ENCODE peak calls at places on chromosomes 4 and X, in four cellular contexts. H, C, P and O are unnamed samples.

GRCh38 chr4:150078041-150078995 is at the start of gene DCLK2:
- DNase-seq in H (no peak), C (peak), P (no peak), O (peak)

GRCh38 chr4:3009422-3009821 is 46.1 kb downstream of the GRK4 start:
- DNase-seq in H (no peak), C (no peak), P (peak), O (peak)

GRCh38 chr4:183252959-183253358 is 67.1 kb downstream of the CLDN22 start:
- DNase-seq in H (no peak), C (no peak), P (no peak), O (no peak)

GRCh38 chr4:1760521-1761001 is 32.5 kb upstream of the FGFR3 start:
- DNase-seq in H (no peak), C (no peak), P (no peak), O (no peak)

GRCh38 chrX:151762802-151763201 is 28.3 kb downstream of the CNGA2 start:
- DNase-seq in H (no peak), C (no peak), P (no peak), O (no peak)

GRCh38 chr4:140406292-140406691 is 21.2 kb downstream of the CLGN start:
- DNase-seq in H (no peak), C (no peak), P (no peak), O (no peak)

GRCh38 chr4:61373901-61374611 is 173.9 kb downstream of the ADGRL3 start:
- DNase-seq in H (no peak), C (no peak), P (no peak), O (no peak)

GRCh38 chr4:114597410-114598115 is 1.0 kb upstream of the UGT8 start:
- DNase-seq in H (no peak), C (no peak), P (no peak), O (no peak)

GRCh38 chrX:15930585-15930984 is 76.0 kb upstream of the AP1S2 start:
- DNase-seq in H (peak), C (no peak), P (no peak), O (peak)

GRCh38 chr4:150366487-150366999 is 215.4 kb upstream of the MAB21L2 start:
- DNase-seq in H (peak), C (peak), P (no peak), O (no peak)

GRCh38 chrX:27679281-27679680 is 89.1 kb downstream of the DCAF8L2 start:
- DNase-seq in H (no peak), C (no peak), P (no peak), O (no peak)

GRCh38 chr4:77113069-77113468 is 37.3 kb upstream of the CCNI start:
- DNase-seq in H (no peak), C (no peak), P (no peak), O (no peak)

GRCh38 chr4:25949166-25949748 is 35.2 kb downstream of the SMIM20 start:
- DNase-seq in H (no peak), C (no peak), P (peak), O (no peak)

GRCh38 chrX:41449138-41449537 is 2.0 kb downstream of the NYX start:
- DNase-seq in H (no peak), C (no peak), P (no peak), O (no peak)

GRCh38 chr4:176794651-176795050 is 1.9 kb upstream of the VEGFC start:
- DNase-seq in H (no peak), C (no peak), P (no peak), O (no peak)

GRCh38 chr4:41545238-41545637 is 7.3 kb downstream of the LIMCH1 start:
- DNase-seq in H (no peak), C (no peak), P (no peak), O (no peak)

GRCh38 chrX:76253432-76253831 is 80.6 kb downstream of the PBDC1 start:
- DNase-seq in H (peak), C (peak), P (peak), O (peak)

GRCh38 chr4:123488916-123489315 is 92.3 kb downstream of the SPRY1 start:
- DNase-seq in H (peak), C (no peak), P (peak), O (peak)

GRCh38 chr4:80036949-80037348 is 36.1 kb downstream of the ANTXR2 start:
- DNase-seq in H (no peak), C (no peak), P (no peak), O (no peak)

GRCh38 chr4:18401435-18401834 is 379.9 kb upstream of the LCORL start:
- DNase-seq in H (no peak), C (no peak), P (no peak), O (no peak)

GRCh38 chr4:21802406-21802805 is 146.2 kb downstream of the KCNIP4 start:
- DNase-seq in H (no peak), C (no peak), P (no peak), O (no peak)

GRCh38 chrX:33138677-33139249 is 72.6 kb downstream of the DMD start:
- DNase-seq in H (no peak), C (no peak), P (no peak), O (no peak)

GRCh38 chrX:68440940-68441339 is 7.6 kb upstream of the OPHN1 start:
- DNase-seq in H (no peak), C (peak), P (peak), O (no peak)

GRCh38 chrX:53280703-53281320 is 572 bp downstream of the IQSEC2 start:
- DNase-seq in H (no peak), C (no peak), P (no peak), O (no peak)

GRCh38 chrX:53280316-53280702 is 1.1 kb downstream of the IQSEC2 start:
- DNase-seq in H (no peak), C (no peak), P (no peak), O (no peak)

GRCh38 chrX:53283099-53283498 is 1.7 kb upstream of the IQSEC2 start:
- DNase-seq in H (no peak), C (no peak), P (no peak), O (no peak)

GRCh38 chrX:53282313-53282712 is 929 bp upstream of the IQSEC2 start:
- DNase-seq in H (no peak), C (no peak), P (no peak), O (no peak)

GRCh38 chrX:53281321-53281822 is at the start of gene IQSEC2:
- DNase-seq in H (no peak), C (peak), P (no peak), O (peak)
- TF ChIP-seq TARDBP in H (no peak), C (no peak), P (no peak), O (no peak)

GRCh38 chr4:7158991-7159390 is 33.3 kb upstream of the SORCS2 start:
- DNase-seq in H (no peak), C (no peak), P (no peak), O (no peak)

GRCh38 chr4:7160439-7160838 is 31.9 kb upstream of the SORCS2 start:
- DNase-seq in H (no peak), C (no peak), P (no peak), O (no peak)

GRCh38 chr4:7160951-7161440 is 31.3 kb upstream of the SORCS2 start:
- DNase-seq in H (no peak), C (no peak), P (peak), O (no peak)

GRCh38 chr4:7159923-7160322 is 32.4 kb upstream of the SORCS2 start:
- DNase-seq in H (no peak), C (no peak), P (peak), O (no peak)

DNA sequence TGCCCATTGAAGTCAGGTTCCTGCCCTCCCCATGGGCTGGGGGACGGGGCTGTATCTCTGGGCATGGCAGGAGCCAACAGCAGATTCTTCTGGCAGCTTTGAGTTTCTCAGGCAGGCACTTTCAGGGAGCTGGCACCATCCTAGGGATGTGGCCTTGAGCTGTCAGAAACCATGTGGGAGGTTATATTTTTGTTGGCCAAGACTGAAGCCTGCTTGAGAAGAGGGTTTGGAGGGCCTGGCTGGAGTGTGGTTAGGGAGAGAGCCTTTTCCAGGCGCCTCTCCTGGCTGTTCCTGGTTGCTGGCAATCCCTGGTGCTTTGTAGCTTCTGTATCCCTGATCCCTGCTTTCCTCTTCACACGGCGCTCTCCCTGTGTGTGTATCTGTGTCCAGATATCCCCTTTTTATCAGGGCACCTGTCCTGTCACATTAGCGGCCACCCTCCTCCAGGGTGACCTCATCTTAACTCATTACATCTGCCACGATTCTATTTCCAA is 30.6 kb upstream of the SORCS2 start:
- DNase-seq in H (no peak), C (no peak), P (no peak), O (no peak)
- TF ChIP-seq TARDBP in H (no peak), C (no peak), P (no peak), O (no peak)

GRCh38 chr4:152682143-152682542 is 2.3 kb upstream of the TMEM154 start:
- DNase-seq in H (no peak), C (no peak), P (no peak), O (no peak)

GRCh38 chr4:152679414-152680281 is at the start of gene TMEM154:
- DNase-seq in H (no peak), C (peak), P (no peak), O (no peak)

GRCh38 chr4:152684007-152684406 is 4.2 kb upstream of the TMEM154 start:
- DNase-seq in H (no peak), C (no peak), P (no peak), O (no peak)

GRCh38 chr4:152678841-152679240 is 956 bp downstream of the TMEM154 start:
- DNase-seq in H (no peak), C (no peak), P (no peak), O (no peak)

DNA sequence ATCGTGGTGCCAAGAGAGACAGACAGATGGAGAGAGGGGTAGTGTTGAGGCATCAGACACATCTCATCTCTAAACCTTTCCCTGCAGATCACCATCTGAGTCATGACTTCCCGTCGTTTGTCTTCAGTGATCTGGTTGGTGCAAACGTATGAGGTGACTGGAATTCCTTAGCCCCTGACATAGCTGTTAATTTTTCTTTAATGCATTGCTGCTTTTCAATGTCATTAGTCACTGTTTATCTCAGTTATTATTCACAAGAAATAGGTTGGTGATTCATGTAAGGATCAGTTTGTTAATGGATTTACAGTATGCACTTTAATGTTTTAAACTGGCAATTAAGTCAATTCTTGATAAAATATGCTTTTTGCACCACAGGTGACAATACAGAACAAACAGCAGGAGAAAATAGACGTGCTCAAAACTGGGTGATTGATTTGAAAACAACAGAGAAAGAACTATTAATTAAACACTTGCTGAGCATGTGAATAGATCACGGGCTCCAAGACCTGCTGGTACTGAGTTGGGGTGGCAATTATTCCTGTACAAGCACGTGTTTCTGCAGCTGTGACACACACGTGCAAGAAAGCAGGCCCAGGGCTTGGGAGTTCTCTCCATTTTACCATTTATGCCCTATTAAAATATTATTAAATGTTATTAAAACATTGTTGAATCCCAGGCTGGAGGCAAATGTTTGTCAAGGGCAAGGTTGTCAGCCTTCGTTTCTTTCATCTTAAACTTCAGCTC is 1.4 kb upstream of the TMEM154 start:
- DNase-seq in H (no peak), C (no peak), P (no peak), O (no peak)
- TF ChIP-seq TARDBP in H (no peak), C (no peak), P (no peak), O (no peak)

GRCh38 chr4:52658671-52659015 is 458 bp downstream of the USP46 start:
- DNase-seq in H (no peak), C (peak), P (no peak), O (no peak)

GRCh38 chr4:52659016-52659721 is at the start of gene USP46:
- DNase-seq in H (no peak), C (peak), P (peak), O (peak)

GRCh38 chr4:52660643-52661042 is 1.5 kb upstream of the USP46 start:
- DNase-seq in H (no peak), C (no peak), P (no peak), O (no peak)

GRCh38 chr4:52657630-52658501 is 1.2 kb downstream of the USP46 start:
- DNase-seq in H (no peak), C (no peak), P (no peak), O (no peak)

DNA sequence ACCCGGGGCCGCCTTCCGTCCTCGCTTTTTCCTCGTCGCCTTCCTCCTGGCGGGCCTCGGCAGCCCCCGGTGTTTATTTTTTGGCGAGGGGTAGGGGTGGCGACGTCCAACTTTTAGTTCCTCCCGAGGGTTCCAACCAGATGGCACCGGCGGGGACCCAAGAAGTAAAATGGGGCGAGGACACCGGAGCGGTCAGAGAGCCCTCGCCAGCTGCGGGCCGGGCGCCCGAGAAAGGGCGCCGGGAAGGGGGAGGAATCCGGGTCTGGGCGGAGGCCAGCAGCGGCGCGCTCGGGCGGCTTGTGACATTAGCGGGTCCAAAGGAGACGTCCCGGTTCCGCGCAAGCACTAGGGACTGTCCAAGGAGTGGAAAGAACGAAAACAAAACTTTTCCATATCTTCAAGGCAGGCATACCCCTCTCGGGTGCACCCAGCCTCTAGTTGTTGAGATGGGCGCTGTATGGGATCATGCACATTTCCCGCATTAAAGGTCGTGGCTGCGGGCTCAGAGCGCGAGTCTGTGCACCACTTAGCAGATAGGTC is 691 bp upstream of the USP46 start:
- DNase-seq in H (no peak), C (no peak), P (peak), O (peak)
- TF ChIP-seq TARDBP in H (no peak), C (no peak), P (no peak), O (peak)